ENCODE peak calls at places on chromosomes 6 and 20, in seven cellular contexts. C is nephron progenitor cell, E is endothelial cell, O is heart left ventricle, L is stomach, J is WTC11, X is neural progenitor cell. T is an unnamed sample.

GRCh38 chr6:165580139-165580538 is 82.9 kb downstream of the PDE10A start:
- DNase-seq in X (no peak), C (no peak), E (no peak), L (no peak), O (no peak), J (no peak), T (no peak)

GRCh38 chr6:37903671-37904355 is 84.3 kb downstream of the ZFAND3 start:
- DNase-seq in C (no peak), L (no peak), X (no peak), J (no peak), E (no peak), O (no peak), T (no peak)

GRCh38 chr20:13119583-13119982 is 101.5 kb upstream of the ISM1 start:
- DNase-seq in J (peak; percentile 17), X (peak; percentile 77), L (no peak), C (peak; percentile 47), O (no peak), E (peak; percentile 63), T (no peak)

GRCh38 chr20:17614812-17615644 is 45.2 kb downstream of the DSTN start:
- DNase-seq in J (no peak), X (no peak), C (no peak), E (no peak), O (no peak), L (peak; percentile 38), T (no peak)

GRCh38 chr6:139891471-139891870 is 517.0 kb upstream of the CITED2 start:
- DNase-seq in O (no peak), E (no peak), L (no peak), J (no peak), X (no peak), C (no peak), T (no peak)

GRCh38 chr6:17574871-17575560 is 25.1 kb upstream of the FAM8A1 start:
- DNase-seq in C (no peak), O (no peak), X (no peak), L (no peak), E (no peak), J (no peak), T (no peak)

GRCh38 chr20:16018881-16019280 is 554.4 kb downstream of the KIF16B start:
- DNase-seq in J (no peak), L (no peak), X (no peak), C (no peak), E (no peak), O (no peak), T (no peak)

GRCh38 chr6:14079433-14079832 is 38.1 kb upstream of the CD83 start:
- DNase-seq in C (no peak), L (no peak), E (no peak), X (no peak), J (no peak), O (peak; percentile 61), T (peak; percentile 56)

GRCh38 chr20:20199338-20200160 is 147.2 kb downstream of the CFAP61 start:
- DNase-seq in O (no peak), E (no peak), C (no peak), J (no peak), X (peak; percentile 38), L (no peak), T (no peak)

GRCh38 chr20:48204499-48204898 is 419.2 kb upstream of the SULF2 start:
- DNase-seq in L (no peak), X (no peak), O (no peak), E (no peak), C (no peak), J (no peak), T (no peak)

GRCh38 chr6:153090241-153090930 is 40.7 kb downstream of the RGS17 start:
- DNase-seq in J (no peak), E (no peak), C (no peak), O (no peak), L (no peak), X (no peak), T (no peak)

GRCh38 chr6:89375427-89375868 is 22.9 kb upstream of the UBE2J1 start:
- DNase-seq in X (peak; percentile 82), C (peak; percentile 35), J (peak; percentile 87), O (peak; percentile 42), E (peak; percentile 61), L (peak; percentile 71), T (no peak)

GRCh38 chr20:3080939-3081388 is 3.6 kb downstream of the AVP start:
- DNase-seq in X (no peak), C (no peak), E (no peak), L (no peak), J (no peak), O (peak; percentile 89), T (no peak)

GRCh38 chr6:34536251-34536958 is 19.7 kb downstream of the SPDEF start:
- DNase-seq in J (no peak), C (no peak), X (no peak), O (no peak), E (no peak), L (peak; percentile 90), T (no peak)

GRCh38 chr6:116405663-116406329 is 35.0 kb downstream of the DSE start:
- DNase-seq in E (no peak), X (peak; percentile 46), J (peak; percentile 30), O (no peak), L (no peak), C (peak; percentile 15), T (no peak)

GRCh38 chr20:325889-326644 is 715 bp downstream of the SOX12 start:
- DNase-seq in X (peak; percentile 92), L (peak; percentile 60), J (peak; percentile 70), O (peak; percentile 77), E (peak; percentile 67), C (peak; percentile 75), T (peak; percentile 89)

GRCh38 chr6:38554700-38555413 is 84.9 kb downstream of the BTBD9 start:
- DNase-seq in E (no peak), J (no peak), X (no peak), L (no peak), O (no peak), C (no peak), T (no peak)

GRCh38 chr20:35743693-35744491 is 1.8 kb upstream of the RBM39 start:
- DNase-seq in O (no peak), E (no peak), J (no peak), C (peak; percentile 17), L (no peak), X (no peak), T (no peak)

GRCh38 chr6:67875877-67876383 is 759.2 kb upstream of the ADGRB3 start:
- DNase-seq in C (no peak), L (no peak), E (no peak), X (no peak), O (no peak), J (no peak), T (no peak)

GRCh38 chr20:34703573-34704176 is 469 bp upstream of the TP53INP2 start:
- DNase-seq in O (peak; percentile 39), J (peak; percentile 26), X (peak; percentile 33), L (peak; percentile 55), C (peak; percentile 26), E (peak; percentile 33), T (no peak)

GRCh38 chr6:63347599-63347998 is 27.8 kb upstream of the LGSN start:
- DNase-seq in O (no peak), E (no peak), J (no peak), L (no peak), X (no peak), C (no peak), T (no peak)

GRCh38 chr6:122372647-122373046 is 26.8 kb upstream of the HSF2 start:
- DNase-seq in X (no peak), C (no peak), O (no peak), J (no peak), L (no peak), E (no peak), T (no peak)

GRCh38 chr6:8462169-8462568 is 26.8 kb upstream of the SLC35B3 start:
- DNase-seq in O (no peak), E (no peak), C (no peak), X (no peak), L (no peak), J (no peak), T (no peak)
- TF ChIP-seq CTCF in O (no peak), E (no peak), C (no peak), X (no peak), L (no peak), J (no peak), T (no peak)

GRCh38 chr20:37994512-37994911 is 38.7 kb downstream of the TTI1 start:
- DNase-seq in O (peak; percentile 65), L (no peak), J (no peak), E (no peak), C (no peak), X (no peak), T (no peak)
- TF ChIP-seq CTCF in O (no peak), L (no peak), J (no peak), E (no peak), C (no peak), X (no peak), T (no peak)

GRCh38 chr6:162904069-162904663 is 176.4 kb downstream of the PACRG start:
- DNase-seq in C (no peak), E (no peak), J (no peak), O (no peak), X (no peak), L (no peak), T (no peak)

GRCh38 chr6:162906479-162906878 is 178.7 kb downstream of the PACRG start:
- DNase-seq in C (no peak), J (no peak), X (no peak), O (no peak), L (no peak), E (no peak), T (no peak)

GRCh38 chr6:162913206-162913605 is 185.4 kb downstream of the PACRG start:
- DNase-seq in L (no peak), J (no peak), C (no peak), X (no peak), O (no peak), E (no peak), T (no peak)

DNA sequence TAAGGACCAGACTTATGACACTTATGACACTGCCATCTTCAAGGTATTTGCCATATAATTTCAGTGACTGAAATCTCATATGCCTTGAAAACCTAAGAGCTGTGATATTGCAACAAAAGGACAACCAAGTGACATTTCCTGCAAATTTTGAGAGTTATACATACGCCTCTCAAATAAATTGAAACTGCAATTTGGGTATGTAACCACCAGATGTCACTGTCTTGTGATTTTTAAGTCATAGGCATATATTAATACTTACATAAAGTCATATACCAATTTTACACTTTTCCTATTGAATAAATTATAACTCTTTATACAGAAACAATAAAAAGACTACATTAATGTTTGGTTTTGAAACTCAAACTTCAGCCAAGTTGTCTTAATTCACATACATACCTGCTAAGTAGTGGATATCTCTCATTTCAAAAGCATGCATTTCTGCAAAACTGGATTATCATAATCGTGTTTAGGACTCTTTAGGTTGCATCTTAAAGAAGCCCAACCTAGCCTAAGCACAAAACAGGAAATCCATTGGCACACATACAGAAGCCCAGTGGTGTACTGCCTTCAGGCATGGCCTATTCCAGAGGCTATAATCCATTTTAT is 180.2 kb downstream of the PACRG start:
- DNase-seq in L (no peak), E (no peak), J (no peak), C (no peak), O (no peak), X (peak; percentile 33), T (no peak)
- TF ChIP-seq CTCF in L (no peak), E (peak; percentile 83), J (peak; percentile 58), C (peak; percentile 51), O (peak; percentile 27), X (peak; percentile 70), T (peak; percentile 42)

GRCh38 chr6:74347161-74347560 is 651.2 kb downstream of the CD109 start:
- DNase-seq in L (no peak), O (no peak), X (no peak), E (no peak), C (no peak), J (no peak), T (no peak)

DNA sequence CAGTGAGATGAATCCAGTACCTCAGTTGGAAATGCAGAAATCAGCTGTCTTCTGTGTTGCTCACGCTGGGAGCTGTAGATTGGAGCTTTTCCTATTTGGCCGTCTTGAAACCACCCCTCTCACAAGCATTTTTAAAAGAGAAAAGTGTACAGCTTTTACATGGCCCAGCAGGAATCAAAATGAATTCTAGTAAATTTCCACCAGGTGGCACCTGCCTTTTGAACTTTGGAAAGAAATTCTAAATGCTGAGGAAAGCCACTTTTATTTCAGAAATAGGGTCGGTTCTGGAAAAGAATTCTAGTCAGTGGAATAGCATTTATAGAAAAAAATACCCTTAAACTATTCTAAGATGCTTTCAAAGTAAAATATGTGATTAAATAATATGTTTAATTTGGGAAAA is 647.8 kb downstream of the CD109 start:
- DNase-seq in X (no peak), O (no peak), J (no peak), E (no peak), C (no peak), L (no peak), T (no peak)
- TF ChIP-seq CTCF in X (peak; percentile 23), O (peak; percentile 26), J (no peak), E (no peak), C (no peak), L (peak; percentile 13), T (peak; percentile 48)

T was measured in osteocyte.